ENCODE peak calls at places on chromosomes 13 and 19, in six cellular contexts. M, Q, X, E, I and F are unnamed samples.

GRCh38 chr13:43688230-43688907 is 98.4 kb downstream of the ENOX1 start:
- DNase-seq in M (no peak), Q (no peak), I (no peak), E (no peak), X (no peak), F (no peak)

GRCh38 chr19:48760514-48761221 is 5.3 kb downstream of the FGF21 start:
- DNase-seq in I (no peak), X (no peak), M (no peak), E (no peak), Q (no peak), F (no peak)

GRCh38 chr19:2841858-2842574 is 741 bp downstream of the ZNF555 start:
- DNase-seq in I (no peak), E (no peak), M (no peak), X (peak; percentile 4), Q (no peak), F (no peak)

GRCh38 chr13:43489168-43489730 is 297.5 kb downstream of the ENOX1 start:
- DNase-seq in E (no peak), X (no peak), Q (no peak), I (no peak), M (no peak), F (no peak)

GRCh38 chr13:21638319-21639282 is 32.3 kb upstream of the FGF9 start:
- DNase-seq in X (peak; percentile 20), I (no peak), E (no peak), M (no peak), Q (peak; percentile 33), F (no peak)

GRCh38 chr19:6678690-6679109 is 8.7 kb upstream of the TNFSF14 start:
- DNase-seq in M (no peak), E (no peak), X (peak; percentile 23), Q (no peak), I (no peak), F (no peak)

GRCh38 chr13:35768551-35768950 is 292.1 kb upstream of the MAB21L1 start:
- DNase-seq in M (no peak), I (no peak), E (no peak), Q (no peak), X (peak; percentile 91), F (no peak)

GRCh38 chr13:45149964-45150363 is 29.7 kb downstream of the GTF2F2 start:
- DNase-seq in M (no peak), E (no peak), X (peak; percentile 29), I (no peak), Q (no peak), F (no peak)

GRCh38 chr19:42563352-42564210 is 31.1 kb downstream of the CEACAM8 start:
- DNase-seq in Q (peak; percentile 44), M (no peak), I (no peak), X (peak; percentile 42), E (no peak), F (no peak)

GRCh38 chr13:75636339-75637095 is 387 bp downstream of the LMO7 start:
- DNase-seq in X (peak; percentile 61), I (peak; percentile 19), M (peak; percentile 10), Q (peak; percentile 14), E (no peak), F (no peak)

GRCh38 chr19:19471682-19472081 is 43.7 kb downstream of the TSSK6 start:
- DNase-seq in X (no peak), E (no peak), I (no peak), M (no peak), Q (no peak), F (no peak)

GRCh38 chr19:8592231-8593009 is 15.2 kb upstream of the MYO1F start:
- DNase-seq in M (peak; percentile 94), X (peak; percentile 70), E (peak; percentile 44), Q (peak; percentile 95), I (peak; percentile 99), F (peak; percentile 42)

GRCh38 chr13:42864952-42865634 is 83.7 kb downstream of the FAM216B start:
- DNase-seq in I (no peak), X (no peak), Q (no peak), E (no peak), M (no peak), F (no peak)

GRCh38 chr13:28324181-28324789 is 170.6 kb downstream of the FLT1 start:
- DNase-seq in M (peak; percentile 37), X (peak; percentile 81), I (no peak), E (peak; percentile 3), Q (peak; percentile 59), F (peak; percentile 1)

GRCh38 chr19:55262359-55262758 is 3.5 kb upstream of the PPP6R1 start:
- DNase-seq in M (no peak), X (no peak), Q (no peak), E (no peak), I (no peak), F (no peak)

GRCh38 chr19:41638624-41639023 is 11.8 kb upstream of the CEACAM4 start:
- DNase-seq in I (no peak), Q (no peak), M (no peak), X (no peak), E (no peak), F (no peak)